ENCODE peak calls at places on chromosome 22, in five cellular contexts. W is body of pancreas, N is hepatocyte, Y is right lobe of liver, I is AG04450. G is an unnamed sample.

GRCh38 chr22:44735518-44736428 is 16.6 kb upstream of the ARHGAP8 start:
- DNase-seq in W (peak; percentile 86), I (no peak), Y (peak; percentile 82), N (peak; percentile 85), G (peak; percentile 92)

GRCh38 chr22:41976961-41977566 is 7.8 kb downstream of the SEPTIN3 start:
- DNase-seq in N (no peak), Y (peak; percentile 28), W (peak; percentile 18), I (no peak), G (peak; percentile 72)

GRCh38 chr22:42330953-42331525 is 60.6 kb upstream of the TCF20 start:
- DNase-seq in Y (no peak), N (no peak), I (no peak), W (peak; percentile 43), G (no peak)

GRCh38 chr22:45064313-45065268 is 54.8 kb upstream of the PHF21B start:
- DNase-seq in I (peak; percentile 26), Y (no peak), N (no peak), W (no peak), G (no peak)

GRCh38 chr22:38414009-38414395 is 41.0 kb downstream of the KCNJ4 start:
- DNase-seq in N (no peak), W (no peak), Y (no peak), I (no peak), G (no peak)

GRCh38 chr22:42760806-42761565 is 40.3 kb upstream of the A4GALT start:
- DNase-seq in N (no peak), I (no peak), Y (no peak), W (no peak), G (no peak)

GRCh38 chr22:46879083-46879482 is 116.6 kb downstream of the TBC1D22A start:
- DNase-seq in I (no peak), W (no peak), N (no peak), Y (no peak), G (no peak)

GRCh38 chr22:23065069-23065451 is 5.3 kb upstream of the GNAZ start:
- DNase-seq in Y (no peak), I (no peak), N (no peak), W (no peak), G (no peak)

GRCh38 chr22:47090591-47091240 is 328.3 kb downstream of the TBC1D22A start:
- DNase-seq in W (no peak), Y (no peak), I (peak; percentile 24), N (peak; percentile 64), G (peak; percentile 69)

GRCh38 chr22:46758098-46758497 is 4.4 kb upstream of the TBC1D22A start:
- DNase-seq in N (no peak), W (no peak), Y (no peak), I (no peak), G (no peak)

GRCh38 chr22:43827336-43827735 is 15.2 kb upstream of the EFCAB6 start:
- DNase-seq in Y (no peak), I (no peak), W (no peak), N (no peak), G (no peak)

DNA sequence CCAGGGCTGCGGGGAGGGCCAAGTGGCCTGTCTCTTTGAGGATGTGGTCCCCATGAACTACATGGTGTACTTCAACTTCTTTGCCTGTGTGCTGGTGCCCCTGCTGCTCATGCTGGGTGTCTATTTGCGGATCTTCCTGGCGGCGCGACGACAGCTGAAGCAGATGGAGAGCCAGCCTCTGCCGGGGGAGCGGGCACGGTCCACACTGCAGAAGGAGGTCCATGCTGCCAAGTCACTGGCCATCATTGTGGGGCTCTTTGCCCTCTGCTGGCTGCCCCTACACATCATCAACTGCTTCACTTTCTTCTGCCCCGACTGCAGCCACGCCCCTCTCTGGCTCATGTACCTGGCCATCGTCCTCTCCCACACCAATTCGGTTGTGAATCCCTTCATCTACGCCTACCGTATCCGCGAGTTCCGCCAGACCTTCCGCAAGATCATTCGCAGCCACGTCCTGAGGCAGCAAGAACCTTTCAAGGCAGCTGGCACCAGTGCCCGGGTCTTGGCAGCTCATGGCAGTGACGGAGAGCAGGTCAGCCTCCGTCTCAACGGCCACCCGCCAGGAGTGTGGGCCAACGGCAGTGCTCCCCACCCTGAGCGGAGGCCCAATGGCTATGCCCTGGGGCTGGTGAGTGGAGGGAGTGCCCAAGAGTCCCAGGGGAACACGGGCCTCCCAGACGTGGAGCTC is 13.5 kb downstream of the ADORA2A start:
- DNase-seq in Y (no peak), N (no peak), W (no peak), I (no peak), G (no peak)
- TF ChIP-seq CTCF in Y (no peak), N (no peak), W (no peak), I (no peak), G (no peak)

DNA sequence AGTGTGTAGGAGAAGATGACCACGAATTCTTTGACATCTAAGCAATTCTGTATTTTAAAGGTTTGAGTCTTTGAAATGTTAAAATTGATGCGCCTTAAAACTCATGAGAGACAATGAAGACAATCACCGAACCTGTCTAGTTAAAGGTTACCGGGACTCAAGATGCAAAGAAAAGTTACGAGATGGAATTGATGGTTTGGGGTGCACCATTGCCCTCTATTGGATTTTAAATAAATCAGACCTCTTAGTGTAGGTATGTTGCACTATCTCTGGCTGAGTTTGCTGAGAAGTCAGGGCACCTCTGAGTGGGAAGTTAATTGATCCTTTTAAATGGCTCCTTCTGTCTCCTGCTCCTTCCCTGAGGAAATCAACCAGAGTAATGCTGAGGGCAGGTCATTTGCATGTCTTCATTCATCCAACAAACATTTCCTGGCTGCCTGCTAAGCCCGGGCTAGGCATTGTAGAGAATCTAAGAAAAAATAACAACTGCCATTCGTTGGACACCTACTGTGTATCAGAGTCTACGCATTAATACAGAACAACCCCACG is 19.4 kb upstream of the TMA7B start:
- DNase-seq in N (no peak), Y (no peak), W (no peak), I (no peak), G (peak; percentile 53)
- TF ChIP-seq CTCF in N (no peak), Y (no peak), W (no peak), I (no peak), G (peak; percentile 14)

GRCh38 chr22:36929621-36930020 is 16.2 kb downstream of the CSF2RB start:
- DNase-seq in I (no peak), W (no peak), Y (no peak), N (no peak), G (no peak)

GRCh38 chr22:36928181-36928580 is 14.8 kb downstream of the CSF2RB start:
- DNase-seq in N (no peak), I (no peak), W (no peak), Y (no peak), G (no peak)

GRCh38 chr22:36931446-36931845 is 18.0 kb downstream of the CSF2RB start:
- DNase-seq in I (no peak), W (no peak), N (no peak), Y (no peak), G (no peak)

GRCh38 chr22:36928826-36929535 is 15.6 kb downstream of the CSF2RB start:
- DNase-seq in N (no peak), I (no peak), Y (no peak), W (no peak), G (no peak)

GRCh38 chr22:36930041-36930935 is 16.9 kb downstream of the CSF2RB start:
- DNase-seq in N (no peak), Y (no peak), W (no peak), I (no peak), G (no peak)
- TF ChIP-seq CTCF in N (no peak), Y (no peak), W (no peak), I (no peak), G (no peak)

GRCh38 chr22:24393012-24393559 is 34.3 kb upstream of the ADORA2A start:
- DNase-seq in I (no peak), W (no peak), Y (no peak), N (no peak), G (no peak)
- TF ChIP-seq CTCF in I (no peak), W (no peak), Y (no peak), N (no peak), G (peak; percentile 8)

DNA sequence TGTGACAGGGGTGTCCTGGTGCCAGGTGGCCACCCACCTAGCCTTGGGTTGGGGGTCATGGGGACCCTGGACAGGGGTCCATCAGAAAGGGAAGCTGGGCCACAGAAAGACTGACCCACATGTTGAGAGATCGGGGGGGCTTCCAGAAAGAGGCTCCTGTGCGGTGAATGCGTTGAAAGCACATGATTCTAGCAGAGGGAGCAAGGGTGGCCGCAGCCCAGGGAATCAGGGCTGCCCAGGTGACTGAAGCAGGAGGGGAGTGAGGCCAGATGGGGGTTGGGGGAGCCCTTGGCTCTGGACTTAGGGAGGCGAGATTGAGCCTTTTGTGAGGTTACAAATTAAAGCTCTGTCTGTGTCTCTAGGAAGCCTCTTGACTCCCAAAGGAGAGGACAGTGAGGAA is 80.7 kb downstream of the MORC2 start:
- DNase-seq in Y (peak; percentile 6), W (no peak), I (no peak), N (no peak), G (no peak)
- TF ChIP-seq CTCF in Y (no peak), W (no peak), I (no peak), N (no peak), G (no peak)

DNA sequence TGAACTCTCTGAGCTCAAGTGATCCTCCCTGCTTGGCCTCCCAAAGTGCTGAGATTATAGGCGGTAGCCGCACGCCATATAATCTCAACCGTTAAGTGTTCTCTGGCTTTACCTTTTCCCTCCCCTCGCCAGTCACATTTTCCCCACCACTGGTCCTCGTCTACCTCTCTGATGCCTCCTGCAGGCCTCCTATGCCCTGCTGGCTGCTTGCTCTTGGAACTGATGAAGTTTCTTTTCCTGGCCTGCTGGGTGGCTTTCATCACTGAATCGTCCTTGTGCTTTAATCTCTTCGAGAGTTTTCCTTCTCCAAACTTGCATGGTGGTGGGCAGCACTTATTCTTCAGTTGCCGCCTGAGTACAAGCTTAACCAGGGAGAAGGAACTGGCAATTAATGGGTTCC is 1.4 kb downstream of the C22orf31 start:
- DNase-seq in N (no peak), I (no peak), W (no peak), Y (no peak), G (peak; percentile 58)
- TF ChIP-seq CTCF in N (no peak), I (no peak), W (no peak), Y (no peak), G (peak; percentile 55)